ENCODE peak calls at places on chromosomes 16 and 17, in four cellular contexts. One of them, this sample, is unnamed.

GRCh38 chr16:67965668-67966548 is 2.5 kb downstream of the SLC12A4 start:
- DNase-seq in HepG2: peak
- DNase-seq in K562: no peak
- DNase-seq in HCT116: no peak
- DNase-seq in this sample: peak

GRCh38 chr17:81097134-81097942 is 62.4 kb downstream of the BAIAP2 start:
- DNase-seq in HepG2: peak
- DNase-seq in K562: peak
- DNase-seq in HCT116: peak
- DNase-seq in this sample: no peak

GRCh38 chr16:56068314-56068713 is 123.0 kb upstream of the GNAO1 start:
- DNase-seq in HepG2: no peak
- DNase-seq in K562: no peak
- DNase-seq in HCT116: no peak
- DNase-seq in this sample: no peak

GRCh38 chr16:12406158-12406557 is 397.5 kb downstream of the CPPED1 start:
- DNase-seq in HepG2: no peak
- DNase-seq in K562: no peak
- DNase-seq in HCT116: no peak
- DNase-seq in this sample: no peak

GRCh38 chr16:60674241-60674640 is 1362.0 kb downstream of the CDH8 start:
- DNase-seq in HepG2: no peak
- DNase-seq in K562: no peak
- DNase-seq in HCT116: no peak
- DNase-seq in this sample: no peak

GRCh38 chr17:9875441-9875840 is 29.6 kb downstream of the RCVRN start:
- DNase-seq in HepG2: no peak
- DNase-seq in K562: no peak
- DNase-seq in HCT116: no peak
- DNase-seq in this sample: no peak

GRCh38 chr16:10949424-10949970 is 5.1 kb downstream of the CLEC16A start:
- DNase-seq in HepG2: no peak
- DNase-seq in K562: no peak
- DNase-seq in HCT116: no peak
- DNase-seq in this sample: no peak

GRCh38 chr17:5236871-5237540 is 2.3 kb upstream of the SCIMP start:
- DNase-seq in HepG2: no peak
- DNase-seq in K562: no peak
- DNase-seq in HCT116: no peak
- DNase-seq in this sample: no peak

GRCh38 chr17:15934866-15935265 is 10.1 kb upstream of the ADORA2B start:
- DNase-seq in HepG2: no peak
- DNase-seq in K562: no peak
- DNase-seq in HCT116: no peak
- DNase-seq in this sample: no peak

GRCh38 chr17:67842648-67843047 is 17.3 kb downstream of the BPTF start:
- DNase-seq in HepG2: no peak
- DNase-seq in K562: no peak
- DNase-seq in HCT116: no peak
- DNase-seq in this sample: no peak

GRCh38 chr17:76909971-76910760 is 42.0 kb downstream of the MGAT5B start:
- DNase-seq in HepG2: peak
- DNase-seq in K562: peak
- DNase-seq in HCT116: peak
- DNase-seq in this sample: peak

GRCh38 chr17:2075336-2076056 is 20.6 kb downstream of the HIC1 start:
- DNase-seq in HepG2: no peak
- DNase-seq in K562: no peak
- DNase-seq in HCT116: no peak
- DNase-seq in this sample: no peak

GRCh38 chr17:77436058-77436442 is 295.3 kb downstream of the SEC14L1 start:
- DNase-seq in HepG2: no peak
- DNase-seq in K562: no peak
- DNase-seq in HCT116: no peak
- DNase-seq in this sample: no peak

GRCh38 chr17:4897198-4897657 is 2.1 kb upstream of the C17orf107 start:
- DNase-seq in HepG2: no peak
- DNase-seq in K562: no peak
- DNase-seq in HCT116: no peak
- DNase-seq in this sample: no peak

GRCh38 chr17:39676198-39676819 is 8.1 kb downstream of the PNMT start:
- DNase-seq in HepG2: no peak
- DNase-seq in K562: peak
- DNase-seq in HCT116: no peak
- DNase-seq in this sample: peak

GRCh38 chr16:82924075-82924854 is 297.5 kb downstream of the CDH13 start:
- DNase-seq in HepG2: no peak
- DNase-seq in K562: no peak
- DNase-seq in HCT116: no peak
- DNase-seq in this sample: no peak

GRCh38 chr17:17790673-17791464 is 45.9 kb downstream of the SREBF1 start:
- DNase-seq in HepG2: no peak
- DNase-seq in K562: no peak
- DNase-seq in HCT116: no peak
- DNase-seq in this sample: no peak

GRCh38 chr17:51430581-51430980 is 170.2 kb downstream of the UTP18 start:
- DNase-seq in HepG2: no peak
- DNase-seq in K562: no peak
- DNase-seq in HCT116: no peak
- DNase-seq in this sample: no peak

GRCh38 chr16:83355570-83356218 is 452.1 kb upstream of the HSBP1 start:
- DNase-seq in HepG2: no peak
- DNase-seq in K562: no peak
- DNase-seq in HCT116: no peak
- DNase-seq in this sample: no peak

GRCh38 chr17:57875109-57876022 is 25.5 kb upstream of the MRPS23 start:
- DNase-seq in HepG2: peak
- DNase-seq in K562: peak
- DNase-seq in HCT116: peak
- DNase-seq in this sample: peak

GRCh38 chr17:40499551-40500189 is 1.8 kb downstream of the TNS4 start:
- DNase-seq in HepG2: peak
- DNase-seq in K562: peak
- DNase-seq in HCT116: no peak
- DNase-seq in this sample: peak

GRCh38 chr17:11492511-11492910 is 105.8 kb upstream of the DNAH9 start:
- DNase-seq in HepG2: no peak
- DNase-seq in K562: no peak
- DNase-seq in HCT116: no peak
- DNase-seq in this sample: no peak

GRCh38 chr17:55410722-55411462 is 10.7 kb downstream of the MMD start:
- DNase-seq in HepG2: peak
- DNase-seq in K562: no peak
- DNase-seq in HCT116: no peak
- DNase-seq in this sample: no peak

GRCh38 chr16:86732621-86733297 is 154.4 kb downstream of the FOXL1 start:
- DNase-seq in HepG2: no peak
- DNase-seq in K562: no peak
- DNase-seq in HCT116: no peak
- DNase-seq in this sample: no peak

DNA sequence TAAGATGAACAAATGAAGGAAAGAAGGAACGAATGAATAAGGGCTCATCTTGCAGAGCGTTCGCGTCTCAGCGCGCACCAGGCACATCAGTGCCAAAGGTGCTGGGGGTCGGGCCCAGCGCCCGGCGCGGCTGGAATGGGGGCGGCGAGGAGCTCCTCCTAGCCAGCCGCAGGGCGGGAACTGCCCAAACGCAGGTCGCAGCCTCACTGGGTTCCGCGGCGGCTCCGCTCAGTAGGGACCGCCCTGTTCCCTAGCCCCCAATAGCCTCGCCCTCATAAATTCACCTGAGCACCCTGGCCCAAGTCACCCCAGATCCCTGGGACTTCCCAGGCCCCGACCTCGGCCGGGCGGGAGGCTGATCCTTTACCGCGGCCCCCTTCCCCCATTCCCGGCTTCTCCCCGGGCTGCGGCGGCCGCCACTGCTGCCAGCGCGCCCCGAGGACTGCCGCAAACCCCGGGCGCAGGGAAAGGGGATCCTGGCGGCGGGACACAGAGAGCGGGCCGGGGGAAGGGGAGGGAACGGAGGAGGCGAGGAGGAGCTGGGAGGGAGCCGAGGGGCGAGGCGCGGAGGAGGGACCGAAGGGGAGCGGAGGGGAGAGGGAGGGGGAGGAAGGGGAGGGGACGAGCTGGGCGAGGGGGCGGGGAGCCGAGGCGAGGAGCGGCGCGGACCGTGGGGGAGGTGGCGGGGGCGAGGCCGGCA is 377 bp upstream of the CRHR1 start:
- DNase-seq in HepG2: no peak
- DNase-seq in K562: peak
- DNase-seq in HCT116: no peak
- DNase-seq in this sample: no peak
- TF ChIP-seq JUND in HepG2: no peak
- TF ChIP-seq JUND in K562: no peak
- TF ChIP-seq JUND in HCT116: no peak
- TF ChIP-seq JUND in this sample: no peak

DNA sequence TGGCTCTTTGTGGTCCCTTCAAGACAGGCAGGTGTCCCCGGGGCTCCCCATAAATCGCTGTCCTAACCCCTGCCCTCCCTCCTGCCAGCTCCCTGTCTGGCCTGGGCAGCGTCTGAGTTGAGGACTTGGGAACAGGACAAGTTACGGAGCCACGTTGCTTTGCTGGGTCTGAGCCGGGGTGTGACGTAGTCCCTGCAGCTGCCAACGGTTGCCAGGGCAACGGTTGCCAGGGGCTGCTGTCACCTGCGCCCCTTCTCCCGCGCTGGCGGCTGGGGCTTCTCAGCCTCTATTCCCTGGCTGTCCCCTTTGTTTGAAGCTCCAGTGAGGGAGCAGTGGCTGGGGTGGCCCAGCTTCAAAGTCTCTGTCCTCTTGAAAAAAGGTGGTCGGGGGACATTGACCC is 10.7 kb downstream of the ADGRG1 start:
- DNase-seq in HepG2: no peak
- DNase-seq in K562: peak
- DNase-seq in HCT116: no peak
- DNase-seq in this sample: no peak
- TF ChIP-seq JUND in HepG2: no peak
- TF ChIP-seq JUND in K562: no peak
- TF ChIP-seq JUND in HCT116: no peak
- TF ChIP-seq JUND in this sample: no peak

DNA sequence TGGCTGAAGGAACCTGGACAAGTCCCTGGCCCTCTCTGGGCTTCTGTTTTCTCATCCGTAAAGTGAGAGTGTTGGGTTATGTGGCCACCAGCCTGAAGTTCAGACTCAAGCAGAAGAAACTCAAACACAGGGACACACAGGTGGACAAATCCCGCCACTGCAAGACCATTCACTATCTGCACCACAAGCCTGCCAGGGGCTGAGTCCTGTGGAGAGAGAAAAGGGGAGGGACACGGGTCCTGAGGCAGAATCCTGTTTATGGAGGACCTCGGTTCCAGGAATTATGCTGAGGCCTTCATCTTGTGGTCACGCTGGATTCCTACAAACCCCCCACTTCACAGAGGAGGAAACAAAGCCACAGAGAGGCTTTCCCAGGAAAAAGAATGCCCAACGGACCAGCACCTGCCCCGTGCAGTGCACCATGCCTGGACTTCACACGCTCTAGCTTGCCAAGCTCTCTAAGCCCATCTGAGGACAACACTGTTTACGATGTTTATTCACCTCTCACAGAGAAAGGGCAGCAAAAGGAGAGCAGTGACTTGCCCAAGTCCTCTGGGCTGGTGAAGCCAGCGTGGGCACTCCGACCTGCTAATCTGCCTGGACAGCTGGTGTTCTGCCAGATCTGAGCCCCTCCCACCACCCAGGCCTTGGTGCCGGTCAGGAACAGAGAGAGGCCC is 1.3 kb upstream of the SLC4A1 start:
- DNase-seq in HepG2: no peak
- DNase-seq in K562: peak
- DNase-seq in HCT116: no peak
- DNase-seq in this sample: no peak
- TF ChIP-seq JUND in HepG2: no peak
- TF ChIP-seq JUND in K562: no peak
- TF ChIP-seq JUND in HCT116: no peak
- TF ChIP-seq JUND in this sample: no peak

GRCh38 chr16:17448640-17449638 is 21.8 kb downstream of the XYLT1 start:
- DNase-seq in HepG2: no peak
- DNase-seq in K562: no peak
- DNase-seq in HCT116: no peak
- DNase-seq in this sample: no peak
- TF ChIP-seq JUND in HepG2: no peak
- TF ChIP-seq JUND in K562: no peak
- TF ChIP-seq JUND in HCT116: no peak
- TF ChIP-seq JUND in this sample: no peak

GRCh38 chr16:66610111-66610820 is 5.8 kb downstream of the CMTM3 start:
- DNase-seq in HepG2: no peak
- DNase-seq in K562: no peak
- DNase-seq in HCT116: no peak
- DNase-seq in this sample: no peak

GRCh38 chr16:66608241-66609138 is 4.0 kb downstream of the CMTM3 start:
- DNase-seq in HepG2: peak
- DNase-seq in K562: peak
- DNase-seq in HCT116: peak
- DNase-seq in this sample: peak

GRCh38 chr16:66606000-66606751 is 1.7 kb downstream of the CMTM3 start:
- DNase-seq in HepG2: no peak
- DNase-seq in K562: no peak
- DNase-seq in HCT116: no peak
- DNase-seq in this sample: no peak

GRCh38 chr16:66612422-66612821 is 7.9 kb downstream of the CMTM3 start:
- DNase-seq in HepG2: no peak
- DNase-seq in K562: no peak
- DNase-seq in HCT116: no peak
- DNase-seq in this sample: no peak

DNA sequence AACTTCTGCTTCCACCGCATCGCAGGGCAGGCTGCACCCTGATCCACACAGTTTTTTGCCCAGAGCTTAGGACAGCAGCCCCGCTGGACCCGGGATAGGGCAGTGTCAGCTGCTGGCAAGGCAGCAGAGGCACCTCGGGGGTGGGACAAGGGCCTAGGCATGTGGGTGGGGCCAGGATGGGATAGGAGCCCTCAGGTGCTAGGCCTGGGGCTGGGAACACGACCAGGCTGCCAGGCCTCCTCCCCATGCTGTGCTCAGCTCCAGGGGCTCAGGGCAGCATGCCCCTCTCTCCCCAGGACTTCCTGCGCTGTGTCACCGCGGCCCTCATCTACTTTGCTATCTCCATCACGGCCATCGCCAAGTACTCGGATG is 4.6 kb downstream of the CMTM3 start:
- DNase-seq in HepG2: no peak
- DNase-seq in K562: no peak
- DNase-seq in HCT116: no peak
- DNase-seq in this sample: no peak
- TF ChIP-seq JUND in HepG2: no peak
- TF ChIP-seq JUND in K562: no peak
- TF ChIP-seq JUND in HCT116: no peak
- TF ChIP-seq JUND in this sample: no peak

GRCh38 chr17:37429442-37429841 is 22.8 kb downstream of the TADA2A start:
- DNase-seq in HepG2: no peak
- DNase-seq in K562: no peak
- DNase-seq in HCT116: no peak
- DNase-seq in this sample: no peak
- TF ChIP-seq JUND in HepG2: no peak
- TF ChIP-seq JUND in K562: no peak
- TF ChIP-seq JUND in HCT116: no peak
- TF ChIP-seq JUND in this sample: no peak